ENCODE peak calls at places on chromosomes 7 and 10, in six cellular contexts. O is progenitor cell of endocrine pancreas, G is OCI-LY7, K is GM13976, W is activated B cell treated with CpG ODN at 0.5 μM for 24 hours, I is A549. B is an unnamed sample.

GRCh38 chr10:58994226-58995057 is 182.0 kb upstream of the PHYHIPL start:
- DNase-seq in O (no peak), G (no peak), K (no peak), W (no peak), I (peak; percentile 86), B (no peak)

GRCh38 chr7:25926009-25926408 is 226.0 kb upstream of the NFE2L3 start:
- DNase-seq in O (no peak), G (no peak), K (no peak), W (no peak), I (no peak), B (peak; percentile 42)

GRCh38 chr10:1212571-1213141 is 156.5 kb downstream of the WDR37 start:
- DNase-seq in O (no peak), G (no peak), K (no peak), W (no peak), I (no peak), B (no peak)

GRCh38 chr10:73493781-73494180 is 2.0 kb downstream of the PPP3CB start:
- DNase-seq in O (no peak), G (no peak), K (no peak), W (no peak), I (no peak), B (peak; percentile 53)

GRCh38 chr10:127911218-127911866 is 4.4 kb downstream of the PTPRE start:
- DNase-seq in O (no peak), G (no peak), K (no peak), W (no peak), I (no peak), B (no peak)

GRCh38 chr7:142385528-142386340 is 127.9 kb upstream of the PRSS58 start:
- DNase-seq in O (no peak), G (peak; percentile 67), K (peak; percentile 48), W (no peak), I (peak; percentile 70), B (peak; percentile 76)

GRCh38 chr7:76507723-76508406 is 2.5 kb upstream of the UPK3B start:
- DNase-seq in O (no peak), G (no peak), K (no peak), W (no peak), I (peak; percentile 48), B (peak; percentile 24)

GRCh38 chr7:93148135-93148534 is at the start of gene SAMD9L:
- DNase-seq in O (no peak), G (peak; percentile 54), K (peak; percentile 32), W (no peak), I (peak; percentile 4), B (peak; percentile 35)

GRCh38 chr7:37669818-37670217 is 13.7 kb upstream of the GPR141 start:
- DNase-seq in O (no peak), G (no peak), K (no peak), W (no peak), I (no peak), B (no peak)

GRCh38 chr7:129538790-129539189 is 36.5 kb downstream of the SMKR1 start:
- DNase-seq in O (no peak), G (no peak), K (no peak), W (no peak), I (no peak), B (no peak)

DNA sequence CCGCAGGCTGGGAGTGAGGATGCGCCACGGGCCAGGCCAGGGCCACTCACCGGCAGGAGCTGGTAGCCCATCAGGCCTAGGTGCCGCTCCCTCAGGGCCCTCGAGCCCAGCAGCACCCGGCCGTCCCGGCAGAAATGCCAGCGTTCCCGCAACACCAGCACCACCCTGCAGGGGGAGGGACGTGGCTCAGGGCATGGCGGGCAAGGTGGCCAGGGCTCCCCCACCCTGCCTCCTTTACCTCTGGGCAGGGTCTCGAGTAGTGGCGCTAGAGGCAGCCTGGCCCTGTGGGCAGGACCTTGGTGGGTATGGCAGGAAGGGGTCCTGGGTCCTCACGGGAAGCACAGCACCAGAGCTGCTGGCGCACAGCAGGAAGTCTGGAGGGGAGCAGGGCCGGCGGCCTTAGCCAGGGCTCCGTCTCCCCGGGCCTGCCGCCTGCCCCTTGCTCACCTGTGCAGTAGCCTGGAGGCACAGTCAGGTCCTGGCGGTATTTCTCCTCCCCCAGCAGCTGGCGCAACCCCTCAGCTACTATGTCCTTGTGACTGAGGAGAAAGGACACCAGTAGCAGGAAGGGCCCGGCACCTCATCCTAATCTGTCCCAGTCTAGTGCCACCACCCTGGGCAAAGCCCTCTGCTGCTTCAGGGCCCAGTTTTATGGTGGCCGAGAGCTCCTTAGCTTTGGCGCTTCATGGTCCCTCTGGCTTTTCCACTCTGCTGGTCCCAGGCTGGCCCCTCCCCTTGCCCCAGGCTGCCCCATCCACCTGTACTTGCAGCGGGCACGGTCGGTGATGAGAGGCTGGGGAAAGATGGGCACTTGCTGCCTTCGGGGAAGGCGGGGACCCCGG is 3.5 kb downstream of the FASTK start:
- DNase-seq in O (no peak), G (no peak), K (no peak), W (no peak), I (peak; percentile 69), B (no peak)
- TF ChIP-seq CTCF in O (peak; percentile 39), G (peak; percentile 34), K (no peak), W (no peak), I (no peak), B (peak; percentile 33)

GRCh38 chr10:69383485-69384089 is 33.1 kb downstream of the TACR2 start:
- DNase-seq in O (no peak), G (no peak), K (no peak), W (no peak), I (peak; percentile 35), B (peak; percentile 59)
- TF ChIP-seq CTCF in O (no peak), G (no peak), K (no peak), W (no peak), I (peak; percentile 20), B (peak; percentile 24)

DNA sequence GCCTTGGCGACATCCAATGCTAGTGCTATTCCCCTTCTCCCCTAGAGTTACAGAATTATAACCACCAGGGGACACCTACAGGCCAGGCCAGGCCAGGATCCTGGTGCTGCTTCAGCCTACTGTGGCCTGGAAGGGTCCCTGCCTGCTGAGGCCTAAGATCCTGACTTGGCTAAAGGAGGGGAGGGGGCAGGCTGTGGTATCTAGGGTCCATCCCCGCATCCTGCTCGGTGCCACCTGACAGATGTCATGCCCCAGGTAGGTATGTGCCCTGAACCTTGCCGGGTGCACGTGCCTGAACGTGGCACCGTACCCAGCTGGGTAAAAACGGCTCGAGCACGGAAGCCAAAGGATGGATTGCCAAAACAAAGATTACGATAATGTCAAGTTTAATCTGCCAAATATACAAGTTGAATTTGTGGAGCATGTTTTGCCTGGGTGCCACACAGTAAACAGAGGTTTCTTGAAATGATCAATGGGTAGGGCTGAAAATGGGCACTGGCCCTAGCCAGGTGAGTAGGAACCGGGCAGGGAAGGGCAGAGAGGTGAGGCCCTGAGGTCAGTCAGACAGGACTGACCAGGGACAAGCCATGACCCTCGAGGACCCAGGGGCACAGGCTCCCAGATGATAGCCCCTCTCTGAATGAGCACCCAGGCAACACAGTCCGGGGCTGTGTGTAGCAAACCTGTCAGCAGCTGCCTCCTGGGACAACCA is 12.6 kb downstream of the PDAP1 start:
- DNase-seq in O (no peak), G (no peak), K (no peak), W (no peak), I (no peak), B (no peak)
- TF ChIP-seq CTCF in O (no peak), G (no peak), K (no peak), W (no peak), I (no peak), B (peak; percentile 5)

DNA sequence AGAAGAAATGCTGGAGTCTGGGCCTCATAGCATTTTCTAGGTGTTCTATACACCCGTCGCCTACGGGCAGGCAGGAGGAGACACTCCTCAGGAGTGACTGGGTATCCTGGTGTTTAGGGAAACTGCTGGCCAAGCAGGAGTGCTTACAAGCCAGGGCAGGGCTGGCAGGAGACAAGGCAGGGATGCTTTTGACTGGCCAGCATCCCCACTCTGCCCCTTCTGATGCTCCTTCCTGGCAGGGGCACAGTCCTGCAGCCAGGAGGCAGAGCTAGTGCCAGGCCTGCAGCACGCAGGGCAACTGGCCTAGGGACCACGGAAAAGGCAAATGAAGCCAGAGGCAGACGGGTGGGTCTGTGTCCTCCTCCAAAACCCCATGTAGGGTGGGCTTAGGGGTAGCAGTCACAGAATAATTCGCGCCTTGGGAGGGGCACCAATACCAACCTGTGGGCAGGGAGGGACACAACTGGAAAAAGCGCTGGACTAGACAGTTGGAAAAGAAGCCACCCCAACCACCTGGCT is 4.9 kb downstream of the IMPDH1 start:
- DNase-seq in O (no peak), G (peak; percentile 37), K (peak; percentile 36), W (no peak), I (no peak), B (no peak)
- TF ChIP-seq CTCF in O (no peak), G (no peak), K (no peak), W (no peak), I (no peak), B (peak; percentile 28)

GRCh38 chr7:33671521-33672262 is 233.6 kb upstream of the BMPER start:
- DNase-seq in O (no peak), G (peak; percentile 68), K (no peak), W (no peak), I (no peak), B (no peak)

GRCh38 chr7:33674804-33675411 is 230.4 kb upstream of the BMPER start:
- DNase-seq in O (no peak), G (no peak), K (no peak), W (no peak), I (no peak), B (no peak)

GRCh38 chr7:33669251-33669670 is 236.1 kb upstream of the BMPER start:
- DNase-seq in O (no peak), G (no peak), K (no peak), W (no peak), I (peak; percentile 41), B (peak; percentile 52)

GRCh38 chr7:33677556-33677955 is 227.8 kb upstream of the BMPER start:
- DNase-seq in O (no peak), G (no peak), K (no peak), W (no peak), I (peak; percentile 13), B (peak; percentile 47)

GRCh38 chr7:33673029-33673700 is 232.2 kb upstream of the BMPER start:
- DNase-seq in O (no peak), G (no peak), K (no peak), W (no peak), I (no peak), B (no peak)
- TF ChIP-seq CTCF in O (peak; percentile 14), G (peak; percentile 39), K (no peak), W (no peak), I (no peak), B (peak; percentile 12)

GRCh38 chr7:147547252-147547897 is 1043.2 kb upstream of the C7orf33 start:
- DNase-seq in O (no peak), G (peak; percentile 11), K (no peak), W (no peak), I (peak; percentile 28), B (peak; percentile 40)
- TF ChIP-seq CTCF in O (peak; percentile 51), G (peak; percentile 71), K (no peak), W (no peak), I (peak; percentile 5), B (peak; percentile 57)

DNA sequence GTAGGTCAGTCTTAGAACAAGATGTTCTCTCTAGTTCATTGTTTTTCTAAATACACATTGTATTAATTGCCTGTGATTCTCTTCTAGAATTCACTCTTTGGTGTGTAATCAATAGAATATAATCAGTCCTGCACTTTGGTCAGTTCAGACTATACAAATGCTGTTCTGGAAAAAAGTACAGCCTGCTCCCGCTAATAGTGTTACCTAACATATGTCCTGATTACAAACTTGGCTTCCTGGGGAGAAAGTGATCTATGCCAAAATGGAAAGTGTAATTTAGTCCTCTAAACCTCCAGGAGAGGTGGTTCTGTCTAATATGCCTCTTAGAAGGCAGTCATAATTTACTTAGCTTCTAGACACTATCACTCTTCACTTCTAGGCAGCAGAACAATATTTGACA is 215.5 kb downstream of the SEMA3D start:
- DNase-seq in O (no peak), G (no peak), K (no peak), W (no peak), I (no peak), B (peak; percentile 26)
- TF ChIP-seq CTCF in O (no peak), G (no peak), K (no peak), W (no peak), I (no peak), B (no peak)

B was measured in fibroblast of pulmonary artery.